ENCODE peak calls at places on chromosomes 1 and 21, in seven cellular contexts. N, G, M, Y, V, S and L are unnamed samples.

GRCh38 chr21:38448619-38449186 is 49.6 kb downstream of the ERG start:
- DNase-seq in N (no peak), G (no peak), M (no peak), Y (no peak), V (no peak), S (peak; percentile 86), L (no peak)

GRCh38 chr1:38062361-38063288 is 16.0 kb upstream of the POU3F1 start:
- DNase-seq in N (no peak), G (no peak), M (no peak), Y (no peak), V (no peak), S (no peak), L (no peak)

GRCh38 chr1:20725189-20726106 is 7.1 kb downstream of the SH2D5 start:
- DNase-seq in N (no peak), G (no peak), M (peak; percentile 66), Y (no peak), V (no peak), S (no peak), L (peak; percentile 72)

GRCh38 chr1:33424205-33424604 is 6.7 kb downstream of the PHC2 start:
- DNase-seq in N (no peak), G (no peak), M (no peak), Y (no peak), V (no peak), S (peak; percentile 12), L (no peak)

GRCh38 chr1:244839656-244840055 is 4.2 kb downstream of the COX20 start:
- DNase-seq in N (peak; percentile 14), G (no peak), M (no peak), Y (no peak), V (peak; percentile 40), S (no peak), L (no peak)

GRCh38 chr21:32423320-32423719 is 10.8 kb downstream of the EVA1C start:
- DNase-seq in N (no peak), G (no peak), M (peak; percentile 72), Y (no peak), V (no peak), S (no peak), L (peak; percentile 78)

GRCh38 chr21:36155603-36156338 is 853 bp upstream of the DOP1B start:
- DNase-seq in N (no peak), G (no peak), M (no peak), Y (peak; percentile 85), V (no peak), S (peak; percentile 6), L (peak; percentile 79)

GRCh38 chr1:115134850-115135484 is 45.7 kb upstream of the TSPAN2 start:
- DNase-seq in N (no peak), G (no peak), M (peak; percentile 91), Y (peak; percentile 19), V (no peak), S (no peak), L (peak; percentile 92)

GRCh38 chr1:87146538-87146937 is 182.1 kb upstream of the LMO4 start:
- DNase-seq in N (no peak), G (no peak), M (no peak), Y (no peak), V (peak; percentile 54), S (no peak), L (no peak)

GRCh38 chr1:165452336-165453130 is 7.6 kb upstream of the RXRG start:
- DNase-seq in N (no peak), G (no peak), M (no peak), Y (no peak), V (no peak), S (no peak), L (no peak)

GRCh38 chr1:96038636-96039035 is 682.9 kb upstream of the PTBP2 start:
- DNase-seq in N (no peak), G (no peak), M (no peak), Y (no peak), V (no peak), S (no peak), L (no peak)

GRCh38 chr21:45255381-45256020 is 32.2 kb downstream of the POFUT2 start:
- DNase-seq in N (peak; percentile 42), G (no peak), M (no peak), Y (no peak), V (no peak), S (no peak), L (peak; percentile 5)

GRCh38 chr1:206496131-206496793 is 11.1 kb upstream of the RASSF5 start:
- DNase-seq in N (no peak), G (no peak), M (no peak), Y (no peak), V (no peak), S (no peak), L (no peak)

GRCh38 chr1:154517661-154518060 is 15.4 kb upstream of the SHE start:
- DNase-seq in N (no peak), G (no peak), M (no peak), Y (no peak), V (no peak), S (no peak), L (no peak)

GRCh38 chr1:70487910-70488665 is 77.0 kb downstream of the CTH start:
- DNase-seq in N (peak; percentile 11), G (no peak), M (no peak), Y (peak; percentile 42), V (no peak), S (peak; percentile 84), L (peak; percentile 49)

GRCh38 chr1:6612641-6613360 is 730 bp upstream of the PHF13 start:
- DNase-seq in N (peak; percentile 47), G (no peak), M (peak; percentile 57), Y (peak; percentile 82), V (no peak), S (peak; percentile 65), L (peak; percentile 56)

GRCh38 chr1:54459714-54460113 is 53.5 kb upstream of the SSBP3 start:
- DNase-seq in N (peak; percentile 40), G (no peak), M (no peak), Y (no peak), V (no peak), S (no peak), L (no peak)

GRCh38 chr1:62209931-62210595 is 15.4 kb downstream of the L1TD1 start:
- DNase-seq in N (no peak), G (no peak), M (peak; percentile 73), Y (no peak), V (no peak), S (no peak), L (peak; percentile 85)

GRCh38 chr1:196877964-196878363 is 9.9 kb upstream of the CFHR4 start:
- DNase-seq in N (no peak), G (no peak), M (no peak), Y (peak; percentile 38), V (no peak), S (peak; percentile 77), L (peak; percentile 5)

GRCh38 chr1:8230284-8230605 is 87.7 kb upstream of the SLC45A1 start:
- DNase-seq in N (no peak), G (no peak), M (no peak), Y (no peak), V (no peak), S (no peak), L (no peak)

GRCh38 chr1:10602936-10603335 is 128.2 kb downstream of the PEX14 start:
- DNase-seq in N (no peak), G (no peak), M (no peak), Y (no peak), V (no peak), S (no peak), L (no peak)

GRCh38 chr1:160522622-160523345 is at the start of gene SLAMF6:
- DNase-seq in N (peak; percentile 72), G (no peak), M (no peak), Y (no peak), V (no peak), S (no peak), L (no peak)

DNA sequence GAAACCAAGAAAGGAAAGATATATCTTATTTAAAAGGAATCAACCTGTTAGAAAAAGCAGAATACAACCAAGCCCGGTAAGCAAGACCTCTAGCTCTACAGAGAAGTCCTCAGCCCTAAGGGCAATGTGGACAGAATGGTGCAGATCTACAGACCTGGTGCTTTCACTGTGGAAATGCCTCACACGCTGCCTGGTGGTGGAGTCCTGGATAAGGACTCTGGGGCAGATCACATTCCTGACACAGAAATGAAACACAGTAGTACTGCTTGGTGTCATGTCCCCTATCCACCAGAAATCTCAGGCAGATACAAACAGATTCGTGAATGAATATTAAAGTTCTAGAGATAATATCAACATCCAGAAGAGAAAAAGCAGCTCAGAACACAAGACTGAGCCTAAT is 6.8 kb downstream of the CNN3 start:
- DNase-seq in N (no peak), G (no peak), M (no peak), Y (no peak), V (no peak), S (no peak), L (no peak)
- TF ChIP-seq CTCF in N (no peak), G (no peak), M (no peak), Y (no peak), V (no peak), S (no peak), L (no peak)

GRCh38 chr1:234599617-234600417 is 10.2 kb downstream of the IRF2BP2 start:
- DNase-seq in N (peak; percentile 86), G (peak; percentile 73), M (no peak), Y (peak; percentile 94), V (peak; percentile 70), S (peak; percentile 96), L (no peak)
- TF ChIP-seq CTCF in N (no peak), G (no peak), M (peak; percentile 17), Y (no peak), V (no peak), S (peak; percentile 16), L (no peak)

GRCh38 chr1:179954494-179955317 is at the start of gene CEP350:
- DNase-seq in N (peak; percentile 99), G (peak; percentile 93), M (peak; percentile 96), Y (peak; percentile 99), V (peak; percentile 98), S (peak; percentile 99), L (peak; percentile 98)

GRCh38 chr1:179958359-179958758 is 3.7 kb downstream of the CEP350 start:
- DNase-seq in N (no peak), G (no peak), M (no peak), Y (no peak), V (no peak), S (no peak), L (no peak)

GRCh38 chr1:179955731-179956130 is 1.1 kb downstream of the CEP350 start:
- DNase-seq in N (no peak), G (no peak), M (no peak), Y (no peak), V (no peak), S (no peak), L (no peak)

GRCh38 chr1:179953974-179954493 is 576 bp upstream of the CEP350 start:
- DNase-seq in N (peak; percentile 77), G (no peak), M (no peak), Y (peak; percentile 55), V (peak; percentile 51), S (peak; percentile 39), L (peak; percentile 65)

GRCh38 chr1:179955318-179955638 is 668 bp downstream of the CEP350 start:
- DNase-seq in N (no peak), G (no peak), M (peak; percentile 10), Y (no peak), V (peak; percentile 32), S (no peak), L (peak; percentile 36)
- TF ChIP-seq CTCF in N (no peak), G (no peak), M (no peak), Y (no peak), V (no peak), S (no peak), L (no peak)

DNA sequence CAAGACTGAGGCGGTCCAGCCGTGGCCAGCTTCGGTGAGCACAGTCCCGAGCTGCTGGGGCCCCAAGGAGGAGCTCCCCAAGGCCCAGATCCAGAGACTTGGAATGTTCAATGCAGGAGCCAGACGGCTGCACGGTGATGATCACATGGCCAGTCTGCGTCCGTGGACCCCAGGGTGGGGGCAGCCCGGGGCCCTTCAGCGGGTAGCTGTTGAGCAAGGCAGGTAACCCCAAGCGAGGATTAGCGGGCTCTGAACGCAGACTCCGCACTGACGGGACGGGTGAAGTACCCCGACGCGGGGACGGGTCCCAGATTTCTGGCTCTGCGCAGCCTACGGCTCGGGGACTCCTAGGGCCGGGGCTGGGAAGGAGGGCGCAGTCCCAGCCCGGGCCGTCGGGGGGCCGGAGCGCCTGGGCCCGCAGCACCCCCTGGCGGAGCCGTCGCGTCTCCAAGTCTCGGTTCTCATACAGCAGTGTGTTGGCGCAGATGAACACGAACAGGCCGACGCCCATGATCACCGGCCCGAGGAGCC is 2.7 kb downstream of the TMEM200B start:
- DNase-seq in N (peak; percentile 81), G (no peak), M (no peak), Y (peak; percentile 78), V (no peak), S (peak; percentile 87), L (no peak)
- TF ChIP-seq CTCF in N (peak; percentile 98), G (peak; percentile 70), M (peak; percentile 74), Y (peak; percentile 60), V (peak; percentile 45), S (peak; percentile 73), L (peak; percentile 65)